ENCODE peak calls at places on chromosomes 4 and X, in six cellular contexts. B, L, Y, D, I and H are unnamed samples.

GRCh38 chrX:73840120-73840924 is 277.3 kb downstream of the CHIC1 start:
- DNase-seq in L (no peak), I (no peak), B (no peak), Y (no peak), D (no peak), H (no peak)

GRCh38 chr4:16270654-16271328 is 44.5 kb upstream of the TAPT1 start:
- DNase-seq in L (no peak), Y (no peak), B (peak; percentile 37), D (no peak), I (no peak), H (no peak)

GRCh38 chr4:139438141-139438540 is 15.8 kb upstream of the RAB33B start:
- DNase-seq in D (no peak), Y (no peak), B (no peak), L (no peak), I (no peak), H (no peak)

GRCh38 chr4:4343038-4343437 is 43.9 kb upstream of the NSG1 start:
- DNase-seq in I (no peak), Y (no peak), B (no peak), L (no peak), D (no peak), H (no peak)

GRCh38 chrX:126985960-126986359 is 166.4 kb downstream of the PRR32 start:
- DNase-seq in D (no peak), B (no peak), L (no peak), Y (no peak), I (no peak), H (no peak)

GRCh38 chrX:154546354-154547244 is at the start of gene G6PD:
- DNase-seq in B (peak; percentile 96), Y (peak; percentile 84), D (peak; percentile 87), I (no peak), L (no peak), H (no peak)

GRCh38 chrX:83008415-83008814 is 499.7 kb upstream of the POU3F4 start:
- DNase-seq in I (no peak), Y (no peak), L (no peak), B (no peak), D (no peak), H (no peak)

GRCh38 chr4:41538017-41538733 is at the start of gene LIMCH1:
- DNase-seq in B (no peak), I (peak; percentile 62), L (no peak), Y (no peak), D (no peak), H (no peak)

GRCh38 chrX:69505772-69506616 is 1.9 kb downstream of the NALF2 start:
- DNase-seq in D (no peak), Y (no peak), B (no peak), I (no peak), L (no peak), H (peak; percentile 77)

GRCh38 chr4:89549907-89550306 is 242.3 kb upstream of the GPRIN3 start:
- DNase-seq in Y (no peak), D (no peak), I (no peak), L (no peak), B (no peak), H (no peak)

GRCh38 chr4:110196206-110196870 is 2.1 kb downstream of the ELOVL6 start:
- DNase-seq in B (peak; percentile 72), I (no peak), Y (peak; percentile 80), L (no peak), D (peak; percentile 72), H (no peak)

GRCh38 chr4:168960716-168961115 is 49.3 kb downstream of the CBR4 start:
- DNase-seq in B (no peak), L (no peak), I (no peak), D (no peak), Y (no peak), H (no peak)

GRCh38 chr4:154927126-154927525 is 146.1 kb downstream of the RBM46 start:
- DNase-seq in L (no peak), Y (no peak), I (no peak), B (no peak), D (no peak), H (no peak)

GRCh38 chrX:70168238-70169188 is 8.8 kb upstream of the DGAT2L6 start:
- DNase-seq in Y (no peak), I (no peak), B (peak; percentile 48), D (no peak), L (no peak), H (no peak)

GRCh38 chr4:112817933-112818921 is 181.3 kb downstream of the LARP7 start:
- DNase-seq in Y (peak; percentile 90), L (no peak), D (peak; percentile 45), B (peak; percentile 7), I (peak; percentile 40), H (peak; percentile 93)

GRCh38 chr4:74317616-74318256 is 9.5 kb downstream of the EPGN start:
- DNase-seq in B (no peak), L (no peak), D (no peak), I (no peak), Y (no peak), H (no peak)

GRCh38 chr4:98430708-98431403 is 169.7 kb downstream of the RAP1GDS1 start:
- DNase-seq in Y (no peak), I (no peak), B (no peak), D (no peak), L (no peak), H (no peak)

GRCh38 chrX:46587158-46587557 is 13.6 kb downstream of the CHST7 start:
- DNase-seq in B (no peak), Y (no peak), L (no peak), I (no peak), D (no peak), H (no peak)

GRCh38 chr4:158376441-158376840 is 145.2 kb upstream of the RXFP1 start:
- DNase-seq in D (no peak), Y (no peak), L (no peak), I (no peak), B (no peak), H (no peak)

GRCh38 chr4:151263455-151263854 is 13.5 kb upstream of the PRSS48 start:
- DNase-seq in B (no peak), D (no peak), I (no peak), L (no peak), Y (no peak), H (no peak)

GRCh38 chr4:89949782-89950387 is 55.2 kb downstream of the MMRN1 start:
- DNase-seq in D (no peak), Y (no peak), L (no peak), I (no peak), B (no peak), H (no peak)

GRCh38 chrX:120668357-120668756 is 38.5 kb upstream of the C1GALT1C1 start:
- DNase-seq in L (no peak), I (no peak), Y (no peak), B (no peak), D (no peak), H (no peak)
- TF ChIP-seq CTCF in L (no peak), I (no peak), Y (no peak), B (no peak), D (no peak), H (no peak)

GRCh38 chr4:148076964-148077363 is 345.1 kb downstream of the ARHGAP10 start:
- DNase-seq in B (no peak), D (no peak), Y (no peak), I (no peak), L (no peak), H (no peak)
- H3K36me3 ChIP-seq in B (no peaks in the 10 kb centered on the region), D (no peaks in the 10 kb centered on the region), Y (peaks cover 47% of the 10 kb centered on the region), I (peaks cover 77% of the 10 kb centered on the region), L (no peaks in the 10 kb centered on the region), H (peaks cover 29% of the 10 kb centered on the region)

GRCh38 chr4:164503874-164504273 is 250.1 kb upstream of the SMIM31 start:
- DNase-seq in L (no peak), D (no peak), B (no peak), Y (no peak), I (no peak), H (no peak)
- TF ChIP-seq CTCF in L (no peak), D (no peak), B (no peak), Y (no peak), I (no peak), H (no peak)

GRCh38 chr4:145766273-145766672 is 86.3 kb downstream of the C4orf51 start:
- DNase-seq in I (no peak), B (no peak), Y (no peak), D (no peak), L (no peak), H (no peak)
- H3K36me3 ChIP-seq in I (peaks cover 16% of the 10 kb centered on the region), B (no peaks in the 10 kb centered on the region), Y (peaks cover 43% of the 10 kb centered on the region), D (no peaks in the 10 kb centered on the region), L (no peaks in the 10 kb centered on the region), H (peaks cover 14% of the 10 kb centered on the region)

DNA sequence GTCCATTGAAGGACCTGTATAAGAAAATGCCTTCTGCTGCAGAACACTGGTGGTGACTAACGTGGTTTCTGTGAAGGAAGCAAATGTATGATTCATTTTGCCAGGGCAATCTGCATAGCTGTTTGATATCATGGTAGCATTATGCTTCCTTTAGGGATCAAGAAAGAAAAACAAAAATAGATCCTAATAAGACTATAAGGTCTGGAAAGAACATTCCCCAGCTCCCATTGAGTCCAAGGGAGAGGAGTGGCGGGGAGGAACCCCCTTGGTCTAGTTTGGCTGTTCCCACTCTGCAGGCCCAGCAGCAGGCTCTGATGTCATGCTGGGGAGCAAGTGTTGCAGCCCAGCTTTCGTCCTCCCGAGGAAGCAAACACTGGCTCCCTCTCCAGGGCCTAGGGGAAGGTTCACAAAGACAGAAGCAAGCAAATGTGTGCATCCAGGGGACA is 154.5 kb upstream of the GALNT7 start:
- DNase-seq in I (no peak), L (no peak), D (no peak), B (peak; percentile 42), Y (peak; percentile 59), H (no peak)
- TF ChIP-seq CTCF in I (no peak), L (peak; percentile 35), D (no peak), B (no peak), Y (peak; percentile 43), H (no peak)

GRCh38 chrX:107894038-107894437 is 68.4 kb downstream of the MID2 start:
- DNase-seq in D (no peak), I (no peak), L (no peak), B (peak; percentile 47), Y (peak; percentile 19), H (no peak)
- H3K36me3 ChIP-seq in D (no peaks in the 10 kb centered on the region), I (no peaks in the 10 kb centered on the region), L (no peaks in the 10 kb centered on the region), B (no peaks in the 10 kb centered on the region), Y (no peaks in the 10 kb centered on the region), H (no peaks in the 10 kb centered on the region)

DNA sequence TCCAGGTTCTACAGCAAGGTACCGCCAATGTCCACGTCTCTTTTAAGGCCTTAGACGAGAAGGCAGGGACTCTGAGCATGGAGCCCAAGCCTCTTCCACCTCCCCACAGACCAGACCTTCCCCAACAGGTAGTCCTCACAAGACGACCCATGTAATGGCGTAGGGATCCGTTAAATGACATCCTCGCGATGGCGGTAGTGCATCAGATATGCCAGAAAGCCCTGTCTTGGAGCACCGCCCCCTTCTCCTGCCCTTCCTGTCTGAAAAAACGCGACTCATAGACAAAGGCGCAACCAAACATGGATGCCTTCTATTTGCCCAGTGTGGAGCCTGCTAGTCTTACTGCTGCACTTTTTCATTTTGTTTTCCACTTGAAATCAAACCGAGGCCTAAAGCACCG is 185.4 kb downstream of the OR13H1 start:
- DNase-seq in B (no peak), I (peak; percentile 63), L (peak; percentile 45), D (no peak), Y (peak; percentile 92), H (no peak)
- TF ChIP-seq CTCF in B (no peak), I (peak; percentile 19), L (no peak), D (no peak), Y (peak; percentile 52), H (no peak)

DNA sequence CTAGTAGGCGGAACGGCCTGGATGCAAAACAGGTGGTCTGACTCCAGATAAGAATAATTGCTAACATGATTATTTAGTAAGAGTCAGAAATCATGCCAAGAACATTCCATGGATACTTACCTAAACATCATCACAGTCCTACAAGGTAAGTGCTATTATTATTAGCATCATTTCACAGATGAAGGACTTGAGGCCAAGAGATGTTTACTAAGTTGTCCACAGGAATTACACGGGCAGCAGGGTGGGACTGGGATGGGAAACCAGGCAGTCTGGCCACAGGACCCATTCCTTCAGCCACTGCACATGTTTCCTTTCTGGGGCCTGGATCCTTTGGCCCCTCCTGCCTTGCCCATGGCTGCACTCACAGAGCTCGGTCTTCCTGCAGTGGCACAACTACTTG is 48.3 kb downstream of the ANAPC4 start:
- DNase-seq in L (no peak), D (no peak), I (no peak), B (no peak), Y (no peak), H (no peak)
- H3K36me3 ChIP-seq in L (no peaks in the 10 kb centered on the region), D (no peaks in the 10 kb centered on the region), I (no peaks in the 10 kb centered on the region), B (no peaks in the 10 kb centered on the region), Y (no peaks in the 10 kb centered on the region), H (no peaks in the 10 kb centered on the region)